ENCODE peak calls at places on chromosomes 5 and 9, in ten cellular contexts. M is lower lobe of right lung; E is body of pancreas; G is neural progenitor cell; N is astrocyte; F is brain microvascular endothelial cell; D is breast epithelium; Q is heart right ventricle; H is CD8-positive, alpha-beta memory T cell; L is PC-3. V is an unnamed sample.

GRCh38 chr9:133734600-133735414 is 3.3 kb downstream of the SARDH start:
- DNase-seq in G (peak; percentile 1), L (no peak), N (no peak), E (no peak), Q (no peak), D (no peak), M (no peak), H (no peak), F (no peak), V (peak; percentile 34)

GRCh38 chr5:16742938-16743337 is 126.1 kb upstream of the RETREG1 start:
- DNase-seq in E (no peak), Q (no peak), M (no peak), F (peak; percentile 16), G (no peak), H (no peak), N (peak; percentile 30), D (no peak), L (peak; percentile 16), V (no peak)

GRCh38 chr9:122780026-122780425 is 8.7 kb upstream of the OR5C1 start:
- DNase-seq in N (no peak), H (no peak), M (no peak), G (no peak), E (no peak), Q (no peak), F (no peak), D (no peak), L (peak; percentile 25), V (no peak)

GRCh38 chr5:14199902-14200301 is 56.8 kb downstream of the TRIO start:
- DNase-seq in D (no peak), E (no peak), H (no peak), N (no peak), G (no peak), L (no peak), Q (peak; percentile 25), M (no peak), F (no peak), V (peak; percentile 64)

GRCh38 chr5:78504726-78505431 is 143.7 kb downstream of the LHFPL2 start:
- DNase-seq in E (peak; percentile 91), Q (peak; percentile 80), L (peak; percentile 94), N (peak; percentile 100), M (peak; percentile 56), H (no peak), D (peak; percentile 86), G (no peak), F (peak; percentile 100), V (peak; percentile 88)

GRCh38 chr9:95494022-95494415 is 22.8 kb downstream of the PTCH1 start:
- DNase-seq in D (no peak), N (no peak), H (no peak), Q (no peak), E (peak; percentile 15), G (no peak), M (no peak), L (peak; percentile 66), F (no peak), V (no peak)

GRCh38 chr9:98117984-98118639 is 910 bp downstream of the TRIM14 start:
- DNase-seq in G (peak; percentile 36), Q (no peak), E (peak; percentile 60), D (no peak), H (peak; percentile 66), N (no peak), M (no peak), F (no peak), L (peak; percentile 38), V (no peak)

GRCh38 chr5:139651863-139652787 is 4.0 kb downstream of the CXXC5 start:
- DNase-seq in Q (peak; percentile 78), E (peak; percentile 84), H (peak; percentile 50), N (peak; percentile 94), F (peak; percentile 90), G (peak; percentile 90), D (peak; percentile 83), M (peak; percentile 84), L (peak; percentile 73), V (peak; percentile 73)

GRCh38 chr9:98263080-98263479 is 7.6 kb upstream of the TBC1D2 start:
- DNase-seq in H (no peak), M (no peak), N (no peak), L (no peak), E (no peak), Q (no peak), F (no peak), D (no peak), G (no peak), V (no peak)

GRCh38 chr9:137604345-137605145 is 941 bp upstream of the ARRDC1 start:
- DNase-seq in H (no peak), G (peak; percentile 39), E (no peak), D (no peak), Q (no peak), F (no peak), N (no peak), L (no peak), M (peak; percentile 54), V (no peak)

GRCh38 chr5:534743-535671 is 10.8 kb upstream of the SLC9A3 start:
- DNase-seq in H (no peak), M (peak; percentile 41), E (no peak), L (no peak), G (no peak), F (no peak), N (no peak), Q (peak; percentile 10), D (no peak), V (no peak)

DNA sequence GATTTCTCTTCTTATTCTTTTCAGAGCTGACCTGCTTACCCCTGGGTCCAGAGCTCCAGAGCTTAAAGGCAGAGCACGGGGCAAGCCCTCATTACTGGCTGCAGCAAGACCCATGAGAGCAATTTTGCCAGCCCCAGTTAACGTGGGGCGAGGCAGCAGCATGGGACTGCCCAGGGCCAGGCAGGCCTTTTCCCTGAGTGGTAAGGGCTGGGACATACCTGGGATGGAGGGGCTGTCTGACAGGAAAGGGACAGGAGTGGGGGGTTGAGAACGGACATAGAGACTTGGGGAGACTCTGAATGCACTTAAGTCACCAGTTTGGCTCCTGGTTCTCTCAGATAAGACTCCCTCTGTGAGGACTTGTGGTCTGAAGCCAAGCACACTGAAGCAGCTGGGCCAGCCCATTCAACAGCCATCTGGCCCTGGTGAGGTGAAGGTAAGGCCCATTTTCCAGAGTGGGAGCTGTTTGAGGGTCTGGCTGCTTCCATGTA is 26.2 kb downstream of the HMGXB3 start:
- DNase-seq in G (no peak), L (no peak), F (no peak), Q (no peak), D (no peak), E (no peak), N (no peak), M (no peak), H (no peak), V (no peak)
- H3K36me3 ChIP-seq in G (peaks cover 9% of the 10 kb centered on the region), L (peaks cover 75% of the 10 kb centered on the region), F (peaks cover 71% of the 10 kb centered on the region), Q (peaks cover 20% of the 10 kb centered on the region), D (peaks cover 7% of the 10 kb centered on the region), E (peaks cover 32% of the 10 kb centered on the region), N (peaks cover 62% of the 10 kb centered on the region), M (peaks cover 96% of the 10 kb centered on the region), H (peaks cover 39% of the 10 kb centered on the region), V (no peaks in the 10 kb centered on the region)

GRCh38 chr5:135377751-135378680 is 21.0 kb downstream of the MACROH2A1 start:
- DNase-seq in G (no peak), N (no peak), Q (no peak), F (no peak), H (no peak), L (no peak), D (no peak), E (no peak), M (no peak), V (no peak)
- H3K36me3 ChIP-seq in G (no peaks in the 10 kb centered on the region), N (peaks cover 39% of the 10 kb centered on the region), Q (peaks cover 9% of the 10 kb centered on the region), F (peaks cover 49% of the 10 kb centered on the region), H (peaks cover 39% of the 10 kb centered on the region), L (peaks cover 71% of the 10 kb centered on the region), D (no peaks in the 10 kb centered on the region), E (peaks cover under 1% of the 10 kb centered on the region), M (peaks cover 78% of the 10 kb centered on the region), V (no peaks in the 10 kb centered on the region)

DNA sequence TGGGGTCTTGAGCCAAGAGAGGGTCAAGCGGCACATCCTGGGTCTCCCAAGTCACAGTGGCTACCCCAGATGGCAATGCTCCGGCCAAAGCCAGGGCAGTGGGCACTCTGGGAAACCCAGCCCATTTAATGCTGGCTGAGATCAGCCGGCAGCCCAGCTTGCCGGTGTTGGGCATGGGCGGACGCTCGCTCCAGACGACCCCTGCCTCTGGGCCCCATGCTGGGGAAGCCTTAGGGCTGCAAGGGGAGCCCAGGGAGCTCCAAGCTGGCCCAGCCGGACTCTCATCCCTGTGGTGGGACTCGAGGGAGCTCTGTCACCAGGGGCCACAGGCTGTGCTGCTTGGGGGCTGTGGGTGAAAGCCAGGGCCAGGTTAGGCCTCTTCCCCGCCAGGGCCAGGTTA is 5.9 kb upstream of the CARD9 start:
- DNase-seq in D (no peak), L (no peak), Q (no peak), H (no peak), G (no peak), N (no peak), M (no peak), E (no peak), F (no peak), V (no peak)
- H3K36me3 ChIP-seq in D (no peaks in the 10 kb centered on the region), L (no peaks in the 10 kb centered on the region), Q (peaks cover 12% of the 10 kb centered on the region), H (no peaks in the 10 kb centered on the region), G (no peaks in the 10 kb centered on the region), N (peaks cover 10% of the 10 kb centered on the region), M (peaks cover 59% of the 10 kb centered on the region), E (peaks cover 4% of the 10 kb centered on the region), F (peaks cover 70% of the 10 kb centered on the region), V (no peaks in the 10 kb centered on the region)

DNA sequence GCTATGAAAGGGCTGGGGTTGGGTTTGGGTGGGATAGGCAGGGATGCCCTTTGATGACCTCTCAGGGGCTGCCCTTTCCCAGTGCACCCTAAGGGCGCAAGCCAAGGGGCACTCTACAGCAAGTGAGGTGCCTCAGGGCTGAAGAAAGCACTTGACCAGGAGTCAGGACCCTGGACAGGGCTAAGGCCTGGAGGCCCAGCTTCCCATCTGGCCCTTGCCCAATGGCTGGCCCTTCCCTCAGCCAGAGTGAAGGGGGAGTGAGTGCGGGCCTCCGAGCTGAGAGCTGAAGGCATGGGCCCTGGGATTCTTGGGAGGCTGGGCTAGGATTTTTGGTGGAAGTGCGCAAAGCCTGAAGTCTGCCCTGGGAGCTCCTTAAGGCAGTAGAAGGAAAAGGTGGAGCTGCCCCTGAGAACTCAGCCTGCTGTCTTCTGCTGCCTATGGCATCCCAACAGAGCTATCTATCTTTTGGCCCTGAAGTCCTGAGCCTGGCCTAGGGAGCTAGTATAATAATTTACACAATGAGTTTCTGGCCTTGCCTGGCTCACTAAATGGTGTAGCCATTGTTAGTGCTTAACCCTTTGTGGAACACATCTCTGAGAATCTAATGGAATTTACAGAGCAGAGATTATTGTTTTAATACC is 16.4 kb downstream of the JADE2 start:
- DNase-seq in F (peak; percentile 30), E (peak; percentile 60), N (no peak), Q (peak; percentile 59), D (no peak), H (no peak), M (peak; percentile 66), G (peak; percentile 94), L (peak; percentile 17), V (peak; percentile 75)
- H3K36me3 ChIP-seq in F (peaks cover 9% of the 10 kb centered on the region), E (peaks cover 33% of the 10 kb centered on the region), N (no peaks in the 10 kb centered on the region), Q (peaks cover 30% of the 10 kb centered on the region), D (peaks cover 22% of the 10 kb centered on the region), H (peaks cover 42% of the 10 kb centered on the region), M (peaks cover 96% of the 10 kb centered on the region), G (no peaks in the 10 kb centered on the region), L (peaks cover 8% of the 10 kb centered on the region), V (no peaks in the 10 kb centered on the region)

V was measured in ovary.